ENCODE peak calls at places on chromosomes 3 and 15, in six cellular contexts. Y is BE2C; O is astrocyte; X is body of pancreas; I is ovary; P is CD4-positive, CD25-positive, alpha-beta regulatory T cell. A is an unnamed sample. For H3K27me3 and H3K9me3, the result is how much of the 10 kb centered on the place peaks cover.

GRCh38 chr15:80710635-80711553 is 15.8 kb downstream of the ABHD17C start:
- DNase-seq in Y (no peak), O (peak), X (no peak), I (no peak), P (no peak), A (no peak)

GRCh38 chr3:33277193-33277882 is at the start of gene FBXL2:
- DNase-seq in Y (peak), O (peak), X (peak), I (peak), P (no peak), A (peak)

GRCh38 chr3:144772372-144772771 is 800.7 kb downstream of the DIPK2A start:
- DNase-seq in Y (no peak), O (no peak), X (no peak), I (no peak), P (no peak), A (no peak)

GRCh38 chr3:117589454-117589853 is 879.9 kb downstream of the TUSC7 start:
- DNase-seq in Y (no peak), O (peak), X (no peak), I (no peak), P (no peak), A (peak)

GRCh38 chr3:139642981-139643380 is 34.8 kb downstream of the NMNAT3 start:
- DNase-seq in Y (no peak), O (peak), X (no peak), I (no peak), P (no peak), A (no peak)

GRCh38 chr3:58082047-58082446 is 73.8 kb downstream of the FLNB start:
- DNase-seq in Y (no peak), O (peak), X (no peak), I (no peak), P (no peak), A (no peak)

GRCh38 chr3:71317749-71318458 is 265.6 kb downstream of the FOXP1 start:
- DNase-seq in Y (no peak), O (peak), X (no peak), I (no peak), P (no peak), A (no peak)

GRCh38 chr3:178454714-178455113 is 81.5 kb upstream of the KCNMB2 start:
- DNase-seq in Y (no peak), O (peak), X (no peak), I (no peak), P (no peak), A (peak)

GRCh38 chr3:57030711-57031110 is 29.8 kb upstream of the SPATA12 start:
- DNase-seq in Y (no peak), O (no peak), X (no peak), I (no peak), P (no peak), A (no peak)

DNA sequence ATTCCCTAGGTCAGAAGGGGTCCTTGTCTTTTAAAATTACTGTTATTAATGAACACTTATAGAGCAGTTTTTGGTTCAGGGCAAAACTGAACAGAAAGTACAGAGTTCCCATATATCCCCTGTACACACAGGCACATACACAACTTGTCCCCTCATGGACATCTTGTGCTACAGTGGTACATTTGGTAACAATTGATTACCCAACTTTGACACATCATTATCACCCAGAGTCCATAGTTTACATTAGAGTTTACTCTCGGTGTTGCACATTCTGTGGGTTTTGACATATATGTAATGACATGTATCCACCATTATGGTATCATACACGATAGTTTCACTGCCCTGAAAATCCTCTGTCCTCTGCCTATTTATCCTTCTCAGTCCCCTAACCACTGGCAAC is 984 bp upstream of the EDC3 start:
- DNase-seq in Y (no peak), O (no peak), X (no peak), I (no peak), P (no peak), A (no peak)
- H3K4me3 ChIP-seq in Y (peak), O (peak), X (peak), I (no peak), P (peak), A (peak)

GRCh38 chr3:14802332-14802731 is 16.4 kb upstream of the FGD5 start:
- DNase-seq in Y (no peak), O (no peak), X (no peak), I (no peak), P (no peak), A (no peak)
- H3K27me3 ChIP-seq in Y (under half), O (under half), X (under half), I (under half), P (under half), A (under half)

DNA sequence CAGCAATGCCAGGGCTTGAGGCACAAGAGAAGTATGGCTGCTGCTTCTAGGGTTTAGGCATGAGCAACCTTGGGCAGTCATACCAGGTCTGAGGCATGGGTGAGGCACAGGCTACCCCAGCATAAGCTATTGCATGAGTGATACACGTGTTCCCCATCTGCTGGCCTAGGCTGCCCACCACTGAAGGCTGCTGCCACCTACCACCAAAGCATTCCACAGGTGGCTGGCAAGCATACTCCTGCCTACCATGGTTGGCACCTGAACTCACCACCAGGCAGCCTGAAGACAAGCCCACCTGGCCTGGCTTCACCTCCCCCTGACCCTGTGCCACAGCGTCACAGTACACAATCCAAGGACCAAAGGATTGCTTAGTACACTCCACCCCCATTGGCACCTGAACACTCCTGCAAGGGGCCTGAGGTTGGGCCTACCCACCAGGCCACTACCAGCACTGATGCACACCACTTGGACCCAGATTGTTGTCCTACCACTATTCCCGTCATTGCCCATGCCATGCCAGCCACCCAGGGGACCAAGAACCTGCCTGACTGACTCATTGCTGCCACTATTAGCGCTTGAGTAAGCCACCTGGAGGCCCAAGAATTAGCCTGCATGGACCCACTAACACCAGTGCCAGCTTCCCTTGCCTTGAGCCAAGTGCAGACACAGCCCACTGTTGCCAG is 115.7 kb downstream of the STT3B start:
- DNase-seq in Y (no peak), O (no peak), X (no peak), I (no peak), P (no peak), A (no peak)
- H3K9me3 ChIP-seq in Y (under half), O (under half), X (under half), I (under half), P (half or more), A (under half)

GRCh38 chr3:13200465-13200864 is 127.2 kb upstream of the IQSEC1 start:
- DNase-seq in Y (no peak), O (no peak), X (no peak), I (no peak), P (no peak), A (no peak)
- H3K4me3 ChIP-seq in Y (no peak), O (no peak), X (no peak), I (no peak), P (no peak), A (no peak)

GRCh38 chr3:48591886-48592518 is 3.1 kb downstream of the COL7A1 start:
- DNase-seq in Y (no peak), O (no peak), X (no peak), I (no peak), P (no peak), A (no peak)
- H3K27me3 ChIP-seq in Y (under half), O (under half), X (under half), I (under half), P (under half), A (under half)

GRCh38 chr3:6580808-6581207 is 280.1 kb upstream of the GRM7 start:
- DNase-seq in Y (no peak), O (no peak), X (no peak), I (no peak), P (no peak), A (no peak)
- H3K9me3 ChIP-seq in Y (under half), O (under half), X (under half), I (under half), P (under half), A (under half)

GRCh38 chr3:181725830-181726229 is 14.1 kb downstream of the SOX2 start:
- DNase-seq in Y (no peak), O (no peak), X (no peak), I (no peak), P (no peak), A (no peak)

GRCh38 chr3:181727122-181728036 is 15.7 kb downstream of the SOX2 start:
- DNase-seq in Y (no peak), O (peak), X (no peak), I (no peak), P (no peak), A (no peak)

GRCh38 chr3:181728470-181728869 is 16.7 kb downstream of the SOX2 start:
- DNase-seq in Y (no peak), O (no peak), X (no peak), I (no peak), P (no peak), A (no peak)

GRCh38 chr3:181725033-181725775 is 13.5 kb downstream of the SOX2 start:
- DNase-seq in Y (no peak), O (no peak), X (no peak), I (no peak), P (no peak), A (no peak)

DNA sequence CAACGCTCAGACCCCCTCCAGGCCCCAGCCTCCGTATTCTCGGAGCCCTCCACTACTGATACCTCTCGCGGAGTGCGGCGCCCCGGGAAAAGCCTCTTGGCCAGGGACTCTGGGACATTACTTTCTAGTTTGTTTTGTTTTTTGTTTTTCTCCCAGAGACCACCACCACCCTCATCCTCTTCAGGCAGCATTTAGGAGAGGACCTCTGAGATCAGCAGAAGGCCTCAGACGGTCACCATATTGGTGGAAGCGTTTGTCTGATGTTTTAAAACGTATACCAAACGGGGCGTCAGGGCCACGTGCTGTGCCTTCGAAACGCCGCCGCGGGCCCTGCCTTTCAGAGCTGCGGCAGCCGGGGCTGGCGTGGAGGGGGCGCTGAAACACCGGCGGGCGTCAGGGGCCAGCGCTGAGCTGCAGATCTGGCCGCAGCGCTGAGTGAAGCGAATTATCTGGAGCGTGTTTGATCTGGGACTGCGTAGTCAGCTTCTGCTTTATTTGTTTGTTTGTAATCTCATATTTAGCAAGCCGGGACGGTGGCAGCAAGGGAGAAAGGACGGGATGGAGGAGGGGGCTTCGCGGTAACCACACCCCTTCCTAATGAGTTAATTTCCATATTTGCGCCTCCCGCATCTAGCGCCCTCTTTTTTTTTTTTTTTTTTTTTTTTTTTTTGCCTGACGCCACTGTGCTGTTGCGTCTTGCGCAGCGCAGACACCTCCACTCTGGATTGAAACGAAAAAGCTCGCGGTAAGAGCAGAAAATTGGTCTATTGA is 14.8 kb downstream of the SOX2 start:
- DNase-seq in Y (peak), O (peak), X (no peak), I (no peak), P (no peak), A (no peak)
- H3K4me3 ChIP-seq in Y (peak), O (peak), X (no peak), I (no peak), P (no peak), A (peak)

DNA sequence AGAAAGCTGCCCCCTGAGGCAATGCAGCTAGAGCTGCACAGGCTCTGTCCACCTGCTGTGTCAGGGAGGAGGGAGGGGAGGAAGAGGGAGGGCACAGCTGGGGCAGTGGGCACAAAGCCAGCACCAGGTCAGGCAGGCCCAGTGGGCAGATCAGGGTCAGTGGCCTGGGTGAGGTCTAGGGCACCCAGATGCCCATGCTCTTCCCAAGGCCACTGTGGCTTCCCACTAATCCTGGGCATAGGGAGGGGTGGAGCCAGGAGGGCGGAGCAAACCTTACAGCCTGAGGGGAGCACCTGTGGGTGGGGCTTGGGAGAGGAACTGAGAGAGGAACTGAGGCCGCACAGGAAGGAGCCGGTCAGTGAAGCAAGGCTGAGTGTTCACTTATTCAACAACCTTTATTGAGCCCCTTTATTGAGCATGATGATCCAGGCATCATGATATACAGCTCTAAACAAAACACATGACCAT is 55.1 kb downstream of the RHCG start:
- DNase-seq in Y (no peak), O (no peak), X (no peak), I (no peak), P (no peak), A (no peak)
- H3K27me3 ChIP-seq in Y (under half), O (under half), X (under half), I (under half), P (under half), A (under half)

GRCh38 chr3:197567900-197568685 is 12.3 kb upstream of the BDH1 start:
- DNase-seq in Y (no peak), O (no peak), X (no peak), I (no peak), P (no peak), A (no peak)

GRCh38 chr3:197561926-197562325 is 6.2 kb upstream of the BDH1 start:
- DNase-seq in Y (no peak), O (no peak), X (no peak), I (no peak), P (no peak), A (no peak)

GRCh38 chr3:197559662-197560061 is 3.9 kb upstream of the BDH1 start:
- DNase-seq in Y (no peak), O (no peak), X (no peak), I (no peak), P (no peak), A (no peak)

GRCh38 chr3:197562398-197563251 is 6.9 kb upstream of the BDH1 start:
- DNase-seq in Y (no peak), O (no peak), X (no peak), I (no peak), P (no peak), A (no peak)

GRCh38 chr3:197564097-197564843 is 8.5 kb upstream of the BDH1 start:
- DNase-seq in Y (no peak), O (peak), X (no peak), I (no peak), P (no peak), A (no peak)
- H3K9me3 ChIP-seq in Y (under half), O (under half), X (under half), I (under half), P (under half), A (under half)

A was measured in MG63.